ENCODE peak calls at places on chromosomes 1 and 21, in six cellular contexts. N, C, X, H, J and G are unnamed samples.

GRCh38 chr1:154767315-154768240 is 102.5 kb downstream of the KCNN3 start:
- DNase-seq in N (no peak), C (peak), X (peak), H (no peak), J (no peak), G (no peak)

GRCh38 chr1:30768830-30769718 is 11.5 kb upstream of the LAPTM5 start:
- DNase-seq in N (no peak), C (no peak), X (no peak), H (no peak), J (no peak), G (no peak)

GRCh38 chr1:34872133-34872503 is 12.6 kb upstream of the SMIM12 start:
- DNase-seq in N (no peak), C (no peak), X (no peak), H (no peak), J (no peak), G (no peak)

GRCh38 chr1:3625151-3625907 is 514 bp downstream of the TPRG1L start:
- DNase-seq in N (peak), C (peak), X (peak), H (peak), J (no peak), G (no peak)

GRCh38 chr1:96329121-96329520 is 392.5 kb upstream of the PTBP2 start:
- DNase-seq in N (no peak), C (no peak), X (no peak), H (no peak), J (no peak), G (no peak)

GRCh38 chr1:71881611-71882010 is 400.7 kb downstream of the NEGR1 start:
- DNase-seq in N (no peak), C (no peak), X (no peak), H (no peak), J (no peak), G (no peak)

GRCh38 chr1:229374485-229374884 is 31.6 kb upstream of the CCSAP start:
- DNase-seq in N (no peak), C (no peak), X (no peak), H (no peak), J (no peak), G (no peak)

GRCh38 chr1:35717911-35718476 is 690 bp downstream of the C1orf216 start:
- DNase-seq in N (no peak), C (no peak), X (peak), H (peak), J (peak), G (peak)

GRCh38 chr1:99527078-99527477 is 118.8 kb upstream of the PALMD start:
- DNase-seq in N (no peak), C (no peak), X (peak), H (peak), J (no peak), G (no peak)

GRCh38 chr21:34544032-34544496 is 32.1 kb upstream of the KCNE1 start:
- DNase-seq in N (peak), C (peak), X (peak), H (peak), J (peak), G (peak)

GRCh38 chr1:168913711-168914463 is 184.9 kb upstream of the DPT start:
- DNase-seq in N (no peak), C (peak), X (no peak), H (no peak), J (no peak), G (no peak)

GRCh38 chr1:244210884-244211558 is 159.9 kb downstream of the ZBTB18 start:
- DNase-seq in N (no peak), C (no peak), X (peak), H (no peak), J (no peak), G (no peak)

GRCh38 chr21:27480841-27481261 is 514.0 kb upstream of the ADAMTS5 start:
- DNase-seq in N (no peak), C (no peak), X (peak), H (peak), J (no peak), G (no peak)

GRCh38 chr1:18230840-18231239 is 123.2 kb downstream of the IGSF21 start:
- DNase-seq in N (no peak), C (no peak), X (no peak), H (no peak), J (no peak), G (no peak)